ENCODE peak calls at places on chromosomes 1 and 21, in eight cellular contexts. E, H, A, F, P, J, K and D are unnamed samples.

GRCh38 chr1:156627313-156627880 is 8.2 kb downstream of the HAPLN2 start:
- DNase-seq in E (no peak), H (no peak), A (peak), F (no peak), P (no peak), J (peak), K (peak), D (no peak)

GRCh38 chr1:228891134-228892034 is 156.1 kb downstream of the RHOU start:
- DNase-seq in E (no peak), H (no peak), A (no peak), F (no peak), P (no peak), J (no peak), K (no peak), D (no peak)

GRCh38 chr21:45499970-45500575 is 42.2 kb downstream of the SLC19A1 start:
- DNase-seq in E (peak), H (peak), A (no peak), F (no peak), P (no peak), J (no peak), K (no peak), D (peak)

GRCh38 chr21:42475526-42476492 is 20.2 kb downstream of the RSPH1 start:
- DNase-seq in E (peak), H (no peak), A (no peak), F (no peak), P (no peak), J (no peak), K (no peak), D (no peak)

GRCh38 chr1:23581219-23581618 is 21.9 kb upstream of the ID3 start:
- DNase-seq in E (peak), H (no peak), A (no peak), F (no peak), P (no peak), J (no peak), K (peak), D (no peak)

GRCh38 chr1:44254392-44254791 is 41.1 kb downstream of the DMAP1 start:
- DNase-seq in E (no peak), H (no peak), A (no peak), F (no peak), P (no peak), J (no peak), K (no peak), D (no peak)

GRCh38 chr1:43444827-43445225 is 8.9 kb downstream of the HYI start:
- DNase-seq in E (no peak), H (peak), A (no peak), F (no peak), P (no peak), J (no peak), K (no peak), D (no peak)

GRCh38 chr1:28580706-28581530 is 11.1 kb upstream of the RAB42 start:
- DNase-seq in E (peak), H (no peak), A (peak), F (peak), P (peak), J (peak), K (no peak), D (peak)

GRCh38 chr1:26391450-26391849 is 18.9 kb upstream of the ZNF683 start:
- DNase-seq in E (no peak), H (no peak), A (peak), F (no peak), P (no peak), J (no peak), K (peak), D (no peak)

GRCh38 chr1:224499204-224499603 is 64.6 kb upstream of the WDR26 start:
- DNase-seq in E (no peak), H (no peak), A (no peak), F (no peak), P (no peak), J (no peak), K (no peak), D (no peak)

GRCh38 chr1:205332015-205332791 is 10.7 kb upstream of the NUAK2 start:
- DNase-seq in E (no peak), H (no peak), A (no peak), F (no peak), P (no peak), J (no peak), K (no peak), D (no peak)

GRCh38 chr1:192703283-192704206 is 67.6 kb downstream of the RGS13 start:
- DNase-seq in E (no peak), H (no peak), A (no peak), F (no peak), P (no peak), J (no peak), K (no peak), D (no peak)

GRCh38 chr1:117821382-117821755 is 108.1 kb downstream of the GDAP2 start:
- DNase-seq in E (peak), H (no peak), A (no peak), F (no peak), P (no peak), J (no peak), K (no peak), D (no peak)
- H3K27ac ChIP-seq in E (peak), H (no peak), A (no peak), F (no peak), P (peak), J (peak), K (peak), D (no peak)

GRCh38 chr1:234479310-234479559 is 256 bp upstream of the TARBP1 start:
- DNase-seq in E (no peak), H (no peak), A (no peak), F (no peak), P (no peak), J (no peak), K (no peak), D (no peak)

GRCh38 chr1:234478152-234478480 is 863 bp downstream of the TARBP1 start:
- DNase-seq in E (peak), H (peak), A (peak), F (no peak), P (peak), J (peak), K (no peak), D (peak)

GRCh38 chr1:234477373-234478151 is 1.4 kb downstream of the TARBP1 start:
- DNase-seq in E (no peak), H (no peak), A (no peak), F (no peak), P (no peak), J (no peak), K (no peak), D (no peak)

GRCh38 chr1:234476172-234476571 is 2.8 kb downstream of the TARBP1 start:
- DNase-seq in E (no peak), H (no peak), A (peak), F (no peak), P (no peak), J (no peak), K (no peak), D (no peak)

DNA sequence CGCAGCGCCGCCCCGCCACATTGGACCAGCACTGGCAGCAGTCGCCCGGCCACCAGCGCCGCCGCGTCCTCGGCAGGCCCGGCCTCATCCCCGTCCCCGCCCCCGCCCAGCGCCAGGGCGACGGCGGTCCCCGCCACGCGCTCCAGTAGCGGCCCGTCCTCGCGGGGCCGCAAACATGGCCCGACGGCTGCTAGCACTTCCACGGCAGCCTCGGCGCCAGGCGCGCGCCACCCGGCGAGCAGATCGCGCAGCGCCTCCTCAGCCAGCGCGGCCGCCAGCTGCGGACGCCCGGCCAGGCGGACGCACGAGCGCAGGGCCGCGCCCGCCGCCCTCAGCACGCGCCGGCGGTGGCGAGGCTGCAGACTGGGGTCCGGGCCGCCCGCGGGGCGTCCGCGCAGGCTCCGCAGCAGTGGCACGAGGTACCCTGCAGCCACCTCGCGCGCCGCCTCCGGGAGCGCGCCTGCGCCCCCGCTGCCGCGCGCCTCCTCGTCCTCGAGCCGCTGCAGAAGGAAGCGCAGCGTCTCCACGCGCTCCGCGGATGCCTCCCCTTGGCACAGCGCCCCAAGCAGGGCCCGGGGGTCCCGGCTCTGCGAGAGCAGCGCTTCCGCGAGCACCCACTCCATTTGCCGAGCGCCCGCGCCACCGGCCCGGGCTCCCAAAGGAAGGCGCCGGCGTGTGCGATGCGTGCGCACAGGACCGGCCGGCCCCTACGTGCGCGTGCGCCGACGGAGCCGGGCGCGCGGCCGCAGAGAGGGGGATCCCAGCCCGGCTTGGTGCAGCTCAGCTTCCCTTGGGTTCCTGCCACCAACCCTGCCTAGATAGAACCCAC is at the start of gene TARBP1:
- DNase-seq in E (peak), H (peak), A (peak), F (peak), P (peak), J (peak), K (peak), D (peak)
- TF ChIP-seq CTCF in E (no peak), H (peak), A (peak), F (no peak), P (no peak), J (no peak), K (peak), D (no peak)

DNA sequence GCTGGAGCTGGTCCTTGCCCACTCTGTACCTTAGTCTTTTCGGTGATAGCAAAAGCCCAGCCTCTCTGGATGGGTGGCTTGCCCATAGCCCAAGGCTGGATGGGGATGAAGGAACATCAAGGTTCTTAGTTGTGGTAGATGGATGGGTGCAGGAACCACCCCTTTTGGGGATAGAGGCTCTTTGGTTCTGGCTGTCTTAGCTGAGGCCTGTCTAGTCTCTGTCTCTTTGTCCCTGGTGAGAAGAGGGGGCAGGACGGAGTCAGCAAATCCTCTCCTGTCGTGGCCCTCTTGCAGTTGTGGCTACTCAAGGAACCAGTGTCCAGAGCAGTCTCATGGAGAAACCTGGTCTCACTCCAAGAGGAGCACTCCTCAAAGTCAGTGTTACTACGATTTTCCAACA is 8.5 kb downstream of the VANGL2 start:
- DNase-seq in E (no peak), H (no peak), A (no peak), F (no peak), P (no peak), J (no peak), K (no peak), D (no peak)
- H3K27ac ChIP-seq in E (no peak), H (no peak), A (no peak), F (no peak), P (no peak), J (peak), K (no peak), D (no peak)

DNA sequence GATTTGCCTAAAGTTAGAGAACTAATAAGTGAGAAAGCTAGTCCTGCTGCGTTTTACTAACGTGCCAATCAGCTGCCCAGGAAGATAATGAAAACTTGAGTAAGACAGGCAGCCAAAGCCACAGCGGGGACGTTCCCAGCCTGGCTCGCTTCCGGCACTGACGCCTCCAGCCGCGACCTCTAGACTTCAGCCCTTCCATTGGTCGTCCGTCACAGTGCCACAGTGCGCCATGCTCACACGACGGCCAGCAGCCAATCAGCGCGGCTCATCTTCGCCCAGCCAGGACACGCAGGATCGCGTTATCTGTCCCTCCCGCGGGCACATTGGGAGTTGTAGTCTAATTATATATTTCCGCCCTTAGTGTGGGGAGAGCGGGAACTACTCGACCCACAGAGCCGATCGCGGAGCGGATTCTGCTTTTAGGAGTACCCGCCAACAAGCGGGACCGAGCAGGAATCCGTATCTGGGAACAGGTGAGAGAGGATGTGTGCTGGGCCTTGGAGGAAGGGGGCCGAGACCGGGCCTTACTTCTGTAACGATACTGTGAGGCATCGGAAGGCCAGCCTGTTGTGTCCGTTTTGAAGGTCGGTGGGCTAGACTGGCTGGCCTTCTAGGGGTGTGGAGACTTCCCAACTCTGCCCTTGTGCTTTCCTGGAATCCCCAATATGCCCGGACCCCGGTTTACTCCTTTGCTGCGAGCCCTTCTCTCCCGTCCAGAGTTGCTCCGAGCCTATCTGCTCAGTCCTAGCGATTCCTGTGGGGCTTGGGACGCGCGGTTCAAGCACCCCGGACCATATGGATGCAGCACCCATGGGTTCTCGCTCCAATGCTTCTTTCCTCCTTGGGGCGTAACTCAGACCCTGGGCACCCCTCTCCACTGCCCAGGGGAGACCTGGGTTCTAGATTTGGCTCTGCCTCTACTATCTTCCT is at the start of gene FDPS:
- DNase-seq in E (peak), H (peak), A (peak), F (peak), P (peak), J (peak), K (peak), D (peak)
- TF ChIP-seq CTCF in E (peak), H (peak), A (no peak), F (peak), P (no peak), J (no peak), K (no peak), D (no peak)

GRCh38 chr21:31614705-31615104 is 44.8 kb upstream of the SOD1 start:
- DNase-seq in E (no peak), H (no peak), A (no peak), F (no peak), P (no peak), J (no peak), K (no peak), D (no peak)

GRCh38 chr21:31609081-31609480 is 50.4 kb upstream of the SOD1 start:
- DNase-seq in E (no peak), H (no peak), A (peak), F (no peak), P (no peak), J (no peak), K (no peak), D (no peak)

GRCh38 chr21:31611445-31611844 is 48.0 kb upstream of the SOD1 start:
- DNase-seq in E (no peak), H (no peak), A (no peak), F (no peak), P (no peak), J (no peak), K (no peak), D (no peak)

GRCh38 chr21:31616216-31616615 is 43.3 kb upstream of the SOD1 start:
- DNase-seq in E (no peak), H (no peak), A (no peak), F (no peak), P (no peak), J (no peak), K (no peak), D (no peak)

GRCh38 chr21:31612889-31613785 is 46.4 kb upstream of the SOD1 start:
- DNase-seq in E (no peak), H (no peak), A (no peak), F (no peak), P (no peak), J (no peak), K (peak), D (no peak)
- H3K27ac ChIP-seq in E (no peak), H (no peak), A (no peak), F (no peak), P (no peak), J (no peak), K (no peak), D (no peak)

DNA sequence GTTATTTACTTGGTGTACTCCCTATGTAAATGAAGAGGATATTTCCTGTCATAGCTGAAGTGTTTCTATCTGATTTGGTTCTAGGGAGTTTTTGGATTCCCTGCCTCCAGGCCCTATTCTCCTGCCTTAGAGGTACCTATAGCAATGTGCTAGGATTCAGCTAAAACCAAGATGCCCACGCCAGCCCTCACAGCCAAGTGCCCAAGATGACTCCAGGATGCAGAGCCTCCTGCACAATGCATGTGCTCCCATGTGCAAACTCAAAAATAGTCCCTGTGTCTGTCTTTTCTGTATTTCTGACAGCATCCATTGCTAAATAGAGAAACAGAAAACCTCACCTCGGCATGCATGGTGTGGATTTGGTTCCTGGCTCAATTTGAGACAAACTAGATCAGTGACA is 887 bp upstream of the TARBP1 start:
- DNase-seq in E (no peak), H (no peak), A (no peak), F (no peak), P (no peak), J (no peak), K (no peak), D (no peak)
- TF ChIP-seq CTCF in E (no peak), H (no peak), A (no peak), F (no peak), P (no peak), J (no peak), K (no peak), D (no peak)

DNA sequence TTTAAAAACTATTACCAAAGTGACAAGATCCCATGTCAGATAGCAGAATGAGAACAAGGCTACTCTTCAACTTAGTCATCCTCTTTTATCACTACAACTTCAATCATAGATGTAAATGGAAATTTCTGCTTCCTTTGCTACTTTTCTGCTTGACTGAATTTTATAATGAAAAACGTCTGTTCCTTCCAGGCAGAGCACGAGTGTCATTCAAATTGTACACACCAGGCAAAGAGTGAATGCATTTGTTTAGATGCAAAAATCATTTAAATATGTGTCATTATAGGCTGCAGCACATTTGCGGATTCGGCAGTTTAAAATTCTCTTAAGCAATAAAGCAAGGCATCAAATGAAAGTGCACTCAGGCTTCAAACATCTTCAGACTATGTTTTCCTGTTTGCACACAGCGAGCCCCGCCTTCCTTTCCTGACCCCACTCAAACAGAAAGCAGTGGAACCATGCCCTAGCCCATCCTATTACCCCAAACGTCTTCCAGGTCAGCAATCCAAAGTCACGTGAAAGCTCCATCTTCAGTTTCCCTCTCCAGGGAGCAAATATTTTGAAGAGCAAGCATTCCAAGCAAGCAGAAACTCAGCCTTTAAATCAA is 99.6 kb downstream of the APP start:
- DNase-seq in E (no peak), H (no peak), A (peak), F (no peak), P (peak), J (peak), K (peak), D (no peak)
- H3K27ac ChIP-seq in E (no peak), H (peak), A (no peak), F (peak), P (no peak), J (peak), K (peak), D (no peak)

GRCh38 chr1:84732520-84732919 is 42.3 kb upstream of the SSX2IP start:
- DNase-seq in E (no peak), H (no peak), A (no peak), F (no peak), P (no peak), J (no peak), K (no peak), D (no peak)
- TF ChIP-seq CTCF in E (no peak), H (no peak), A (no peak), F (no peak), P (no peak), J (no peak), K (no peak), D (no peak)

GRCh38 chr1:10121688-10122087 is 88.7 kb upstream of the KIF1B start:
- DNase-seq in E (no peak), H (no peak), A (no peak), F (no peak), P (no peak), J (no peak), K (no peak), D (no peak)

GRCh38 chr1:10113501-10113900 is 80.7 kb downstream of the UBE4B start:
- DNase-seq in E (no peak), H (no peak), A (no peak), F (no peak), P (no peak), J (no peak), K (no peak), D (no peak)

GRCh38 chr1:10117865-10118264 is 85.1 kb downstream of the UBE4B start:
- DNase-seq in E (no peak), H (no peak), A (no peak), F (no peak), P (no peak), J (no peak), K (peak), D (no peak)

GRCh38 chr1:10114746-10115145 is 82.0 kb downstream of the UBE4B start:
- DNase-seq in E (no peak), H (no peak), A (no peak), F (no peak), P (no peak), J (no peak), K (no peak), D (no peak)

GRCh38 chr1:10117132-10117531 is 84.4 kb downstream of the UBE4B start:
- DNase-seq in E (no peak), H (no peak), A (no peak), F (no peak), P (no peak), J (no peak), K (no peak), D (no peak)
- H3K27ac ChIP-seq in E (peak), H (no peak), A (no peak), F (no peak), P (no peak), J (no peak), K (no peak), D (no peak)